ENCODE peak calls at places on chromosomes 12 and 14, in four cellular contexts. One of them, this sample, is unnamed.

GRCh38 chr14:67487937-67488893 is at the start of gene TMEM229B:
- DNase-seq in substantia nigra: peak; percentile 31
- DNase-seq in stimulated activated CD8-positive, alpha-beta memory T cell treated with anti-CD3 and anti-CD28 coated beads, Interleukin-15, amount 100 ng/mL, for 24 hours: peak; percentile 38
- DNase-seq in cardiac muscle cell: no peak
- DNase-seq in this sample: no peak

GRCh38 chr12:62270872-62271271 is 10.7 kb downstream of the USP15 start:
- DNase-seq in cardiac muscle cell: no peak
- DNase-seq in stimulated activated CD8-positive, alpha-beta memory T cell treated with anti-CD3 and anti-CD28 coated beads, Interleukin-15, amount 100 ng/mL, for 24 hours: no peak
- DNase-seq in substantia nigra: no peak
- DNase-seq in this sample: no peak

GRCh38 chr12:113479578-113480335 is 8.1 kb upstream of the LHX5 start:
- DNase-seq in stimulated activated CD8-positive, alpha-beta memory T cell treated with anti-CD3 and anti-CD28 coated beads, Interleukin-15, amount 100 ng/mL, for 24 hours: no peak
- DNase-seq in substantia nigra: no peak
- DNase-seq in cardiac muscle cell: peak; percentile 57
- DNase-seq in this sample: no peak

GRCh38 chr12:115088328-115088994 is 404.5 kb upstream of the TBX3 start:
- DNase-seq in stimulated activated CD8-positive, alpha-beta memory T cell treated with anti-CD3 and anti-CD28 coated beads, Interleukin-15, amount 100 ng/mL, for 24 hours: no peak
- DNase-seq in cardiac muscle cell: no peak
- DNase-seq in substantia nigra: no peak
- DNase-seq in this sample: no peak

GRCh38 chr12:105930612-105931011 is 208.1 kb downstream of the NUAK1 start:
- DNase-seq in cardiac muscle cell: peak; percentile 39
- DNase-seq in stimulated activated CD8-positive, alpha-beta memory T cell treated with anti-CD3 and anti-CD28 coated beads, Interleukin-15, amount 100 ng/mL, for 24 hours: no peak
- DNase-seq in substantia nigra: no peak
- DNase-seq in this sample: no peak

GRCh38 chr12:95215925-95216324 is 1.3 kb downstream of the FGD6 start:
- DNase-seq in substantia nigra: no peak
- DNase-seq in stimulated activated CD8-positive, alpha-beta memory T cell treated with anti-CD3 and anti-CD28 coated beads, Interleukin-15, amount 100 ng/mL, for 24 hours: no peak
- DNase-seq in cardiac muscle cell: peak; percentile 67
- DNase-seq in this sample: no peak

GRCh38 chr12:110677206-110677911 is 11.6 kb downstream of the HVCN1 start:
- DNase-seq in substantia nigra: no peak
- DNase-seq in cardiac muscle cell: no peak
- DNase-seq in stimulated activated CD8-positive, alpha-beta memory T cell treated with anti-CD3 and anti-CD28 coated beads, Interleukin-15, amount 100 ng/mL, for 24 hours: no peak
- DNase-seq in this sample: no peak

GRCh38 chr14:77612011-77612620 is 4.3 kb downstream of the SPTLC2 start:
- DNase-seq in cardiac muscle cell: peak; percentile 62
- DNase-seq in substantia nigra: no peak
- DNase-seq in stimulated activated CD8-positive, alpha-beta memory T cell treated with anti-CD3 and anti-CD28 coated beads, Interleukin-15, amount 100 ng/mL, for 24 hours: no peak
- DNase-seq in this sample: no peak

GRCh38 chr14:56004807-56005579 is 113.2 kb upstream of the PELI2 start:
- DNase-seq in substantia nigra: no peak
- DNase-seq in stimulated activated CD8-positive, alpha-beta memory T cell treated with anti-CD3 and anti-CD28 coated beads, Interleukin-15, amount 100 ng/mL, for 24 hours: no peak
- DNase-seq in cardiac muscle cell: peak; percentile 90
- DNase-seq in this sample: peak; percentile 25

GRCh38 chr12:55708695-55709233 is 1.1 kb upstream of the ITGA7 start:
- DNase-seq in cardiac muscle cell: no peak
- DNase-seq in substantia nigra: no peak
- DNase-seq in stimulated activated CD8-positive, alpha-beta memory T cell treated with anti-CD3 and anti-CD28 coated beads, Interleukin-15, amount 100 ng/mL, for 24 hours: no peak
- DNase-seq in this sample: no peak

GRCh38 chr14:106511411-106512198 is 985.2 kb downstream of the TMEM121 start:
- DNase-seq in stimulated activated CD8-positive, alpha-beta memory T cell treated with anti-CD3 and anti-CD28 coated beads, Interleukin-15, amount 100 ng/mL, for 24 hours: no peak
- DNase-seq in substantia nigra: no peak
- DNase-seq in cardiac muscle cell: no peak
- DNase-seq in this sample: no peak

GRCh38 chr14:102390486-102390885 is 27.7 kb downstream of the TECPR2 start:
- DNase-seq in stimulated activated CD8-positive, alpha-beta memory T cell treated with anti-CD3 and anti-CD28 coated beads, Interleukin-15, amount 100 ng/mL, for 24 hours: no peak
- DNase-seq in substantia nigra: no peak
- DNase-seq in cardiac muscle cell: peak; percentile 63
- DNase-seq in this sample: no peak

GRCh38 chr12:44968960-44969359 is 81.9 kb downstream of the DBX2 start:
- DNase-seq in stimulated activated CD8-positive, alpha-beta memory T cell treated with anti-CD3 and anti-CD28 coated beads, Interleukin-15, amount 100 ng/mL, for 24 hours: no peak
- DNase-seq in cardiac muscle cell: no peak
- DNase-seq in substantia nigra: no peak
- DNase-seq in this sample: no peak

GRCh38 chr12:108457006-108457733 is 57.9 kb upstream of the FICD start:
- DNase-seq in stimulated activated CD8-positive, alpha-beta memory T cell treated with anti-CD3 and anti-CD28 coated beads, Interleukin-15, amount 100 ng/mL, for 24 hours: no peak
- DNase-seq in substantia nigra: no peak
- DNase-seq in cardiac muscle cell: peak; percentile 75
- DNase-seq in this sample: peak; percentile 52

This sample was measured in H1.